ENCODE peak calls at places on chromosome 2, in seven cellular contexts. D is stomach, V is Panc1, H is HepG2, L is sigmoid colon, I is K562, Z is HCT116. W is an unnamed sample.

GRCh38 chr2:216341151-216341550 is 31.1 kb downstream of the MARCHF4 start:
- DNase-seq in D (no peak), V (no peak), H (no peak), L (no peak), I (no peak), Z (no peak), W (no peak)

GRCh38 chr2:169819106-169819505 is 5.6 kb downstream of the METTL5 start:
- DNase-seq in D (no peak), V (no peak), H (no peak), L (no peak), I (no peak), Z (no peak), W (no peak)

GRCh38 chr2:128535928-128536327 is 217.3 kb upstream of the HS6ST1 start:
- DNase-seq in D (no peak), V (no peak), H (peak; percentile 23), L (no peak), I (no peak), Z (peak; percentile 54), W (no peak)

GRCh38 chr2:12106440-12107080 is 360.1 kb downstream of the LPIN1 start:
- DNase-seq in D (peak; percentile 28), V (no peak), H (no peak), L (peak; percentile 87), I (peak; percentile 97), Z (no peak), W (no peak)

GRCh38 chr2:38605298-38605830 is 2.6 kb upstream of the HNRNPLL start:
- DNase-seq in D (no peak), V (no peak), H (no peak), L (no peak), I (no peak), Z (no peak), W (no peak)

GRCh38 chr2:86584164-86584913 is 21.1 kb upstream of the CHMP3 start:
- DNase-seq in D (no peak), V (no peak), H (no peak), L (no peak), I (peak; percentile 20), Z (no peak), W (no peak)

GRCh38 chr2:63326473-63326872 is 261.8 kb downstream of the WDPCP start:
- DNase-seq in D (no peak), V (no peak), H (no peak), L (no peak), I (no peak), Z (no peak), W (no peak)

GRCh38 chr2:130810490-130810889 is 26.2 kb upstream of the ARHGEF4 start:
- DNase-seq in D (no peak), V (no peak), H (no peak), L (no peak), I (no peak), Z (no peak), W (no peak)

GRCh38 chr2:197205590-197206215 is 104.9 kb downstream of the ANKRD44 start:
- DNase-seq in D (peak; percentile 27), V (no peak), H (no peak), L (no peak), I (no peak), Z (no peak), W (no peak)

GRCh38 chr2:3223080-3223923 is 154.3 kb downstream of the EIPR1 start:
- DNase-seq in D (no peak), V (no peak), H (no peak), L (no peak), I (no peak), Z (no peak), W (no peak)

GRCh38 chr2:55108456-55108855 is 58.2 kb upstream of the RTN4 start:
- DNase-seq in D (no peak), V (no peak), H (no peak), L (no peak), I (no peak), Z (no peak), W (no peak)

GRCh38 chr2:100208375-100208774 is 66.0 kb upstream of the AFF3 start:
- DNase-seq in D (no peak), V (no peak), H (no peak), L (no peak), I (no peak), Z (no peak), W (no peak)

GRCh38 chr2:158890296-158890905 is 78.0 kb upstream of the TANC1 start:
- DNase-seq in D (no peak), V (no peak), H (no peak), L (no peak), I (no peak), Z (no peak), W (no peak)

GRCh38 chr2:120390381-120391055 is 44.6 kb downstream of the INHBB start:
- DNase-seq in D (peak; percentile 21), V (no peak), H (no peak), L (peak; percentile 39), I (no peak), Z (no peak), W (no peak)

GRCh38 chr2:129936334-129936934 is 43.0 kb upstream of the RAB6C start:
- DNase-seq in D (peak; percentile 70), V (no peak), H (peak; percentile 54), L (no peak), I (peak; percentile 73), Z (no peak), W (no peak)

GRCh38 chr2:219095406-219095940 is 34.8 kb upstream of the IHH start:
- DNase-seq in D (no peak), V (no peak), H (no peak), L (no peak), I (no peak), Z (no peak), W (no peak)

GRCh38 chr2:161136696-161137324 is 23.4 kb upstream of the TANK start:
- DNase-seq in D (no peak), V (no peak), H (no peak), L (no peak), I (peak; percentile 25), Z (peak; percentile 44), W (no peak)
- H3K4me3 ChIP-seq in D (peak overlapping the region; percentile 28), V (peak overlapping the region; percentile 7), H (no peak overlapping the region), L (peak overlapping the region; percentile 12), I (no peak overlapping the region), Z (peak overlapping the region; percentile 49), W (no peak overlapping the region)

GRCh38 chr2:191866675-191867506 is 20.0 kb upstream of the CAVIN2 start:
- DNase-seq in D (no peak), V (peak; percentile 55), H (peak; percentile 100), L (peak; percentile 68), I (peak; percentile 68), Z (peak; percentile 81), W (no peak)
- TF ChIP-seq POLR2AphosphoS5 in D (peak; percentile 79), V (no peak), H (no peak), L (peak; percentile 79), I (no peak), Z (peak; percentile 47), W (no peak)

DNA sequence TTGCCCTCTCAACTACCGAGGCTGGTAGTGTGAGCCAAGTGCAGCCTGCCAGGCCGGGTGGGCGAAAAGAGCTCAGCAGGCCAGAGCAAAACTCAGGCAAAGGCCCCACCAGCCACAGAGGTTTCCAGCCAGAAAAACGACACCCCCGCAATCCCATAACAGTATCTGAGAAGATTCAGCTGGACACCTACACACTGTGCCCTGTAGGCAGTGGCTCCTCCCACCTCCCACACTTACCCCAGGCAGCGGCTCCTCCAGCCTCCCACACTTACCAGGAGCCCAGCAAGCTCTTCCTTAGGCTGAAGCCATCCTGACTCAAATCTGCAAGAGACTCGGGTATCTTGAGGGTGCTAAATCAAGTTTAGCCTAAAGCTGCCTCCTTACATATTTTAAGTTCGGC is 15.6 kb upstream of the TMEM18 start:
- DNase-seq in D (no peak), V (no peak), H (no peak), L (no peak), I (peak; percentile 34), Z (no peak), W (no peak)
- H3K27ac ChIP-seq in D (no peak overlapping the region), V (no peak overlapping the region), H (no peak overlapping the region), L (no peak overlapping the region), I (no peak overlapping the region), Z (no peak overlapping the region), W (no peak overlapping the region)

GRCh38 chr2:65364054-65364651 is 68.2 kb downstream of the SPRED2 start:
- DNase-seq in D (no peak), V (no peak), H (no peak), L (no peak), I (peak; percentile 51), Z (no peak), W (no peak)
- H3K4me3 ChIP-seq in D (no peak overlapping the region), V (no peak overlapping the region), H (no peak overlapping the region), L (no peak overlapping the region), I (no peak overlapping the region), Z (no peak overlapping the region), W (no peak overlapping the region)